ENCODE peak calls at places on chromosomes 6 and 20, in four cellular contexts. I is activated naive CD4-positive, alpha-beta T cell treated with anti-CD3 and anti-CD28 coated beads, Interleukin-2, amount 10 ng/mL, durations not matched to agents 7 days and 5 days; D is omental fat pad; X is AG04449. Q is an unnamed sample.

GRCh38 chr20:52179331-52180166 is 12.0 kb downstream of the ZFP64 start:
- DNase-seq in X (no peak), I (no peak), D (no peak), Q (no peak)

GRCh38 chr6:165952514-165952913 is 215.1 kb downstream of the TBXT start:
- DNase-seq in I (no peak), D (no peak), X (no peak), Q (no peak)

GRCh38 chr20:1005452-1006027 is 3.4 kb upstream of the RSPO4 start:
- DNase-seq in I (peak; percentile 47), D (no peak), X (no peak), Q (peak; percentile 37)

GRCh38 chr6:33622456-33623431 is 1.6 kb downstream of the ITPR3 start:
- DNase-seq in I (no peak), D (no peak), X (no peak), Q (peak; percentile 77)

GRCh38 chr20:8454137-8454712 is 322.2 kb downstream of the PLCB1 start:
- DNase-seq in I (no peak), D (no peak), X (peak; percentile 72), Q (peak; percentile 93)

GRCh38 chr6:84260186-84260585 is 32.7 kb upstream of the CEP162 start:
- DNase-seq in D (no peak), I (no peak), X (no peak), Q (no peak)

GRCh38 chr6:89007209-89008001 is 44.0 kb upstream of the RNGTT start:
- DNase-seq in I (no peak), X (no peak), D (no peak), Q (no peak)

GRCh38 chr6:166813461-166813860 is 142.9 kb downstream of the RNASET2 start:
- DNase-seq in I (no peak), X (no peak), D (no peak), Q (no peak)

Q was measured in RKO.